ENCODE peak calls at places on chromosomes 4 and X, in seven cellular contexts. One of them, this sample, is unnamed. For H3K27me3, the result is how much of the 10 kb centered on the place peaks cover.

GRCh38 chr4:24886596-24886995 is 26.2 kb downstream of the CCDC149 start:
- DNase-seq in IMR-90: no peak
- DNase-seq in fibroblast of lung: no peak
- DNase-seq in hepatocyte: no peak
- DNase-seq in A673: no peak
- DNase-seq in suprapubic skin: no peak
- DNase-seq in K562: no peak
- DNase-seq in this sample: no peak

GRCh38 chrX:153633607-153634180 is 13.3 kb upstream of the DUSP9 start:
- DNase-seq in K562: no peak
- DNase-seq in hepatocyte: no peak
- DNase-seq in fibroblast of lung: no peak
- DNase-seq in A673: no peak
- DNase-seq in IMR-90: no peak
- DNase-seq in suprapubic skin: no peak
- DNase-seq in this sample: no peak

GRCh38 chr4:55854132-55854531 is 684 bp downstream of the EXOC1 start:
- DNase-seq in suprapubic skin: no peak
- DNase-seq in fibroblast of lung: no peak
- DNase-seq in A673: no peak
- DNase-seq in K562: peak
- DNase-seq in IMR-90: no peak
- DNase-seq in hepatocyte: peak
- DNase-seq in this sample: no peak

GRCh38 chr4:1295405-1296055 is 5.8 kb downstream of the MAEA start:
- DNase-seq in K562: no peak
- DNase-seq in A673: no peak
- DNase-seq in hepatocyte: no peak
- DNase-seq in suprapubic skin: peak
- DNase-seq in fibroblast of lung: no peak
- DNase-seq in IMR-90: no peak
- DNase-seq in this sample: no peak

GRCh38 chr4:21522296-21522695 is 426.3 kb downstream of the KCNIP4 start:
- DNase-seq in K562: no peak
- DNase-seq in IMR-90: no peak
- DNase-seq in fibroblast of lung: no peak
- DNase-seq in A673: no peak
- DNase-seq in hepatocyte: no peak
- DNase-seq in suprapubic skin: no peak
- DNase-seq in this sample: no peak

GRCh38 chrX:45001038-45001437 is 128.1 kb downstream of the KDM6A start:
- DNase-seq in K562: no peak
- DNase-seq in A673: no peak
- DNase-seq in suprapubic skin: no peak
- DNase-seq in IMR-90: no peak
- DNase-seq in hepatocyte: no peak
- DNase-seq in fibroblast of lung: no peak
- DNase-seq in this sample: no peak

GRCh38 chr4:78610546-78611214 is 59.1 kb downstream of the ANXA3 start:
- DNase-seq in IMR-90: peak
- DNase-seq in hepatocyte: no peak
- DNase-seq in K562: peak
- DNase-seq in suprapubic skin: no peak
- DNase-seq in A673: peak
- DNase-seq in fibroblast of lung: peak
- DNase-seq in this sample: no peak

GRCh38 chrX:97616883-97617510 is 733.3 kb downstream of the RPA4 start:
- DNase-seq in K562: no peak
- DNase-seq in IMR-90: peak
- DNase-seq in fibroblast of lung: peak
- DNase-seq in suprapubic skin: no peak
- DNase-seq in hepatocyte: peak
- DNase-seq in A673: peak
- DNase-seq in this sample: no peak

GRCh38 chrX:150414228-150414627 is 51.1 kb downstream of the MAMLD1 start:
- DNase-seq in fibroblast of lung: no peak
- DNase-seq in K562: no peak
- DNase-seq in suprapubic skin: no peak
- DNase-seq in IMR-90: no peak
- DNase-seq in hepatocyte: no peak
- DNase-seq in A673: peak
- DNase-seq in this sample: no peak

GRCh38 chr4:19678763-19679162 is 572.9 kb upstream of the SLIT2 start:
- DNase-seq in K562: no peak
- DNase-seq in fibroblast of lung: peak
- DNase-seq in IMR-90: peak
- DNase-seq in suprapubic skin: no peak
- DNase-seq in A673: no peak
- DNase-seq in hepatocyte: no peak
- DNase-seq in this sample: no peak

GRCh38 chrX:46589977-46590723 is 16.6 kb downstream of the CHST7 start:
- DNase-seq in hepatocyte: no peak
- DNase-seq in fibroblast of lung: peak
- DNase-seq in IMR-90: peak
- DNase-seq in K562: no peak
- DNase-seq in A673: peak
- DNase-seq in suprapubic skin: no peak
- DNase-seq in this sample: no peak

GRCh38 chr4:182425302-182425701 is 182.1 kb downstream of the TENM3 start:
- DNase-seq in K562: no peak
- DNase-seq in suprapubic skin: no peak
- DNase-seq in A673: no peak
- DNase-seq in hepatocyte: no peak
- DNase-seq in IMR-90: no peak
- DNase-seq in fibroblast of lung: no peak
- DNase-seq in this sample: no peak

GRCh38 chr4:99411041-99411440 is 24.1 kb downstream of the ADH7 start:
- DNase-seq in K562: no peak
- DNase-seq in suprapubic skin: no peak
- DNase-seq in A673: no peak
- DNase-seq in fibroblast of lung: no peak
- DNase-seq in IMR-90: no peak
- DNase-seq in hepatocyte: no peak
- DNase-seq in this sample: no peak

GRCh38 chr4:173769568-173769967 is 239.5 kb upstream of the HAND2 start:
- DNase-seq in A673: no peak
- DNase-seq in IMR-90: peak
- DNase-seq in K562: no peak
- DNase-seq in hepatocyte: no peak
- DNase-seq in fibroblast of lung: no peak
- DNase-seq in suprapubic skin: no peak
- DNase-seq in this sample: no peak

GRCh38 chr4:141238196-141238595 is 17.5 kb downstream of the ZNF330 start:
- DNase-seq in fibroblast of lung: no peak
- DNase-seq in hepatocyte: no peak
- DNase-seq in IMR-90: no peak
- DNase-seq in K562: no peak
- DNase-seq in A673: no peak
- DNase-seq in suprapubic skin: no peak
- DNase-seq in this sample: no peak

GRCh38 chrX:38225093-38225492 is 4.4 kb upstream of the SRPX start:
- DNase-seq in fibroblast of lung: no peak
- DNase-seq in K562: no peak
- DNase-seq in IMR-90: peak
- DNase-seq in hepatocyte: no peak
- DNase-seq in A673: no peak
- DNase-seq in suprapubic skin: no peak
- DNase-seq in this sample: no peak

GRCh38 chr4:101953949-101954348 is 163.4 kb downstream of the BANK1 start:
- DNase-seq in suprapubic skin: no peak
- DNase-seq in hepatocyte: peak
- DNase-seq in IMR-90: peak
- DNase-seq in fibroblast of lung: peak
- DNase-seq in A673: peak
- DNase-seq in K562: no peak
- DNase-seq in this sample: no peak

GRCh38 chrX:70052895-70053615 is 3.3 kb upstream of the AWAT2 start:
- DNase-seq in A673: no peak
- DNase-seq in K562: no peak
- DNase-seq in suprapubic skin: no peak
- DNase-seq in IMR-90: no peak
- DNase-seq in hepatocyte: no peak
- DNase-seq in fibroblast of lung: no peak
- DNase-seq in this sample: no peak

GRCh38 chr4:147847947-147848590 is 116.2 kb downstream of the ARHGAP10 start:
- DNase-seq in fibroblast of lung: peak
- DNase-seq in hepatocyte: no peak
- DNase-seq in suprapubic skin: no peak
- DNase-seq in A673: no peak
- DNase-seq in IMR-90: no peak
- DNase-seq in K562: no peak
- DNase-seq in this sample: no peak

GRCh38 chr4:17448689-17449088 is 63.2 kb downstream of the QDPR start:
- DNase-seq in fibroblast of lung: peak
- DNase-seq in suprapubic skin: no peak
- DNase-seq in A673: no peak
- DNase-seq in hepatocyte: no peak
- DNase-seq in K562: no peak
- DNase-seq in IMR-90: peak
- DNase-seq in this sample: no peak

DNA sequence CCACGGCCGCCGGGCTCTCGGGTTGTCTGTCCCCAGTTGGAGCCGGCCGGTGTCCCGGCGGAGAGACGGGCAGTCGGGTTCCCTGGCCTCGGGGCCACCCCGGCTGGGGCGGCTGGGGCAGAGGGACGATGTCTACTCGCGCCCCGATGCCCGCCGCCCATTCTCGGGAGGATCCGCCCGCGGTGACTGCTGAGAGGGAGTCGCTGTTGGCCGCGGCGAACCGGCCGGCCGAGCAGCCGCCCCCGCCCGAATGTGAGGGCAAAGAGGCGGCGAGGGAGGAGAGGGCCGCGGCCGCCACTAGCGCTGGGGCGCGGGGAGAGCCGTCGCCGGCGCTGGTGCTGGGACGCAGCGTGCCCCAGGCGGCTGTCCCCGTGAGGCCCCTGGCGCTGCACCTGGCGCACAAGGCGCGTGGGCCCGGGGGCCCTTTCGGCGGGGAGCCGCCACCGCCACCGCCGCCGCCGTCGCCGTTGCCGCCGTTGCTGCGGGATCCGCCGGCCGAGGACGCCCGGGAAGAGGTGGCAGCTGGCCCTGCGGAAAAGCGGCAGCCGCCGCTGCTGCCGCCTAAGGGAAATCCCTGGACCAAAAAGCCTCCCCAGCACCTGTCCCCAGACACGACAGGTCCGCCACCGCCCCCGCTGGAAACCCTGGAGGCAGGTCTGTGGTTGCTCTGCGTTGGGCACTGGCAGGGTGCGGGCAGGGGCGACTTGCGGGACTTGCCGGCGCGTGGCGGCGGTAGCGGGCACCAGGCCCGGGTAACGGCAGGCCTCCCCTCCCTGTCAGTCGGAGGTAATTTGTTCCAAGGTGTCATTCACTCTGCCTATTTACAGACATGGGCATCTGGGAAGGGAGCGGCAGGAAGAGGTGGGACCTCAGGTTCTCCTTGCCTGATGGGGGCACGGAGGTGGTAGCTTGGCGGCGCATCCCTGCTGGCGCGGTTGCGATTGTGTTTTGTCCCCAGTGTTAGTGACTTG is 739 bp downstream of the LARP1B start:
- DNase-seq in hepatocyte: peak
- DNase-seq in suprapubic skin: no peak
- DNase-seq in A673: peak
- DNase-seq in K562: peak
- DNase-seq in IMR-90: peak
- DNase-seq in fibroblast of lung: peak
- DNase-seq in this sample: peak
- TF ChIP-seq CTCF in hepatocyte: peak
- TF ChIP-seq CTCF in suprapubic skin: no peak
- TF ChIP-seq CTCF in A673: peak
- TF ChIP-seq CTCF in K562: peak
- TF ChIP-seq CTCF in IMR-90: no peak
- TF ChIP-seq CTCF in fibroblast of lung: peak
- TF ChIP-seq CTCF in this sample: peak

DNA sequence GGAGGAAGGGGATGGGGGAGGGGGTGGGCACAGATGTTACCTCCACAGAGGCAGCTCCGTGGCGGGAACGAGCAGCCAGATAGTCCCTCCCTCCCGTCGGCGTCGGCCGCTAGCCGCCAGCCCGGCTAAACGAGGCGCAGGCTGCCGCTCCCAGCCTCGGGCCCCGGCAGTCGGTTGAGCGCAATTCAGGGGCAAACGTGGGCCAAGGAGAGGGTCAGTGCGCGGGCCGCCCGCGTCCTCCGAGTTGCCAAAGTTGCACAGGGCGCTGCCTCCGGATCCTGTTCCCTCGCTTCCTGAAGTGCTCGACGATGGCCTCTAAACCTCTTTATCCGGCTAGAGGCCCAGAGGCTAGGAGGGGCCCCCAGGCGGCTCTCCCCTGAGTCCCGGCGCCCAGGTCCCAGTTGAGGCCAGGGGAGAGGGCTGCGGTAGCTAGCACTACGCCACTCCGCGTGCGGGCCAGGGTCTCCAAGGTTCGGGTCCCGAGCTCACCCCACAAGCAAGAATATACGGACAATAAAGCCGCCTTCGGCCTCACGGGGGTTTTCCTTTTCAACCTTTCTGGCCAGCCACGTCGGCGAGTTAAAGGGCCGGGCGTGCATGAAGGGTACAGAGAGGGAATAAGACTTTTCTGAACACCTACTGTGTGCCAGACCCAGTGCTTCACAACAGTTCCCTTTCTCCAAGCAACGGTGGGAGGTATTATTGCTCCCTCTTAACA is 138.7 kb upstream of the ZIC3 start:
- DNase-seq in hepatocyte: no peak
- DNase-seq in fibroblast of lung: no peak
- DNase-seq in suprapubic skin: no peak
- DNase-seq in IMR-90: no peak
- DNase-seq in K562: no peak
- DNase-seq in A673: no peak
- DNase-seq in this sample: no peak
- H3K27me3 ChIP-seq in hepatocyte: half or more
- H3K27me3 ChIP-seq in fibroblast of lung: under half
- H3K27me3 ChIP-seq in suprapubic skin: half or more
- H3K27me3 ChIP-seq in IMR-90: under half
- H3K27me3 ChIP-seq in K562: under half
- H3K27me3 ChIP-seq in A673: under half
- H3K27me3 ChIP-seq in this sample: half or more

DNA sequence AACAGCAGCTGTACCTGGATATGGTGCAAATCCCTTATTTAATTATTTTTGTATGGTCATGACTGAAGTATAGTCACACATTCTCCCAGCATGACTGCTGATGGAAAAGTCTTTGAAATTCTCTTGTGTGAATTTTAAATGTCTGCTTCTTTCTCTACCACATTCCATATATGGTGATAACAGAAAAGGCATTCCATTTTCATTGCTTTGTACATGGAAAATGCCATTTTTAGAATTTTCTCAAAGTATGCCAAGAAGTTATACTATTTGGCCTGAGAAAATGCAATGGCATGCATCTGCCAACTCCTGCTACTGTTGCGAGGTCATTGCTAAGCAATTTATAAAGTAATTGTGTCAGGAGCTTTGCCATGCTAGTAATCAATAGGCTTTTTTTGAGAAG is 302.1 kb upstream of the ARSJ start:
- DNase-seq in suprapubic skin: no peak
- DNase-seq in A673: no peak
- DNase-seq in fibroblast of lung: peak
- DNase-seq in hepatocyte: no peak
- DNase-seq in K562: no peak
- DNase-seq in IMR-90: peak
- DNase-seq in this sample: no peak
- H3K27ac ChIP-seq in suprapubic skin: no peak
- H3K27ac ChIP-seq in A673: no peak
- H3K27ac ChIP-seq in fibroblast of lung: peak
- H3K27ac ChIP-seq in hepatocyte: no peak
- H3K27ac ChIP-seq in K562: no peak
- H3K27ac ChIP-seq in IMR-90: peak
- H3K27ac ChIP-seq in this sample: no peak

GRCh38 chrX:12138366-12139313 is at the start of gene FRMPD4:
- DNase-seq in hepatocyte: peak
- DNase-seq in K562: no peak
- DNase-seq in suprapubic skin: no peak
- DNase-seq in fibroblast of lung: no peak
- DNase-seq in A673: no peak
- DNase-seq in IMR-90: peak
- DNase-seq in this sample: no peak
- TF ChIP-seq CTCF in hepatocyte: peak
- TF ChIP-seq CTCF in K562: no peak
- TF ChIP-seq CTCF in suprapubic skin: no peak
- TF ChIP-seq CTCF in fibroblast of lung: no peak
- TF ChIP-seq CTCF in A673: no peak
- TF ChIP-seq CTCF in IMR-90: peak
- TF ChIP-seq CTCF in this sample: no peak